ENCODE peak calls at places on chromosome 3, in five cellular contexts. One of them, this sample, is unnamed. For H3K4me1, the result is how much of the 10 kb centered on the place peaks cover.

GRCh38 chr3:116678853-116679252 is 30.7 kb upstream of the TUSC7 start:
- DNase-seq in A549: no peak
- DNase-seq in suprapubic skin: no peak
- DNase-seq in SK-N-SH: no peak
- DNase-seq in transverse colon: no peak
- DNase-seq in this sample: no peak

GRCh38 chr3:72722930-72723726 is 125.1 kb downstream of the SHQ1 start:
- DNase-seq in suprapubic skin: no peak
- DNase-seq in SK-N-SH: no peak
- DNase-seq in transverse colon: peak
- DNase-seq in A549: no peak
- DNase-seq in this sample: peak

GRCh38 chr3:4466783-4467521 is at the start of gene SUMF1:
- DNase-seq in transverse colon: peak
- DNase-seq in suprapubic skin: peak
- DNase-seq in A549: peak
- DNase-seq in SK-N-SH: peak
- DNase-seq in this sample: peak

GRCh38 chr3:150345021-150345538 is 63.0 kb upstream of the TSC22D2 start:
- DNase-seq in suprapubic skin: no peak
- DNase-seq in A549: peak
- DNase-seq in transverse colon: peak
- DNase-seq in SK-N-SH: no peak
- DNase-seq in this sample: no peak

GRCh38 chr3:16140116-16140893 is 34.2 kb upstream of the GALNT15 start:
- DNase-seq in SK-N-SH: no peak
- DNase-seq in A549: no peak
- DNase-seq in suprapubic skin: no peak
- DNase-seq in transverse colon: peak
- DNase-seq in this sample: no peak

GRCh38 chr3:101189786-101190185 is 130.6 kb downstream of the IMPG2 start:
- DNase-seq in SK-N-SH: no peak
- DNase-seq in suprapubic skin: no peak
- DNase-seq in A549: no peak
- DNase-seq in transverse colon: no peak
- DNase-seq in this sample: no peak

GRCh38 chr3:129606522-129607390 is at the start of gene PLXND1:
- DNase-seq in A549: peak
- DNase-seq in suprapubic skin: no peak
- DNase-seq in transverse colon: peak
- DNase-seq in SK-N-SH: peak
- DNase-seq in this sample: peak

GRCh38 chr3:7289113-7289512 is 428.2 kb downstream of the GRM7 start:
- DNase-seq in suprapubic skin: no peak
- DNase-seq in transverse colon: no peak
- DNase-seq in A549: no peak
- DNase-seq in SK-N-SH: no peak
- DNase-seq in this sample: no peak

GRCh38 chr3:64195786-64196185 is 29.5 kb downstream of the PRICKLE2 start:
- DNase-seq in transverse colon: no peak
- DNase-seq in suprapubic skin: no peak
- DNase-seq in SK-N-SH: no peak
- DNase-seq in A549: no peak
- DNase-seq in this sample: no peak

GRCh38 chr3:58025824-58026579 is 17.8 kb downstream of the FLNB start:
- DNase-seq in SK-N-SH: peak
- DNase-seq in A549: no peak
- DNase-seq in transverse colon: no peak
- DNase-seq in suprapubic skin: no peak
- DNase-seq in this sample: no peak

GRCh38 chr3:70120360-70120966 is 120.9 kb downstream of the SAMMSON start:
- DNase-seq in SK-N-SH: peak
- DNase-seq in A549: peak
- DNase-seq in suprapubic skin: no peak
- DNase-seq in transverse colon: peak
- DNase-seq in this sample: no peak

GRCh38 chr3:183460059-183461052 is 31.9 kb upstream of the MCF2L2 start:
- DNase-seq in suprapubic skin: no peak
- DNase-seq in SK-N-SH: no peak
- DNase-seq in transverse colon: no peak
- DNase-seq in A549: no peak
- DNase-seq in this sample: no peak

GRCh38 chr3:52054689-52055511 is 1.5 kb downstream of the DUSP7 start:
- DNase-seq in transverse colon: peak
- DNase-seq in suprapubic skin: no peak
- DNase-seq in A549: no peak
- DNase-seq in SK-N-SH: peak
- DNase-seq in this sample: no peak

GRCh38 chr3:67509471-67510075 is 144.8 kb downstream of the SUCLG2 start:
- DNase-seq in SK-N-SH: no peak
- DNase-seq in suprapubic skin: no peak
- DNase-seq in A549: no peak
- DNase-seq in transverse colon: no peak
- DNase-seq in this sample: no peak

GRCh38 chr3:185843126-185843525 is 18.3 kb upstream of the IGF2BP2 start:
- DNase-seq in A549: no peak
- DNase-seq in suprapubic skin: no peak
- DNase-seq in SK-N-SH: no peak
- DNase-seq in transverse colon: no peak
- DNase-seq in this sample: no peak

GRCh38 chr3:195260286-195260905 is 10.6 kb downstream of the XXYLT1 start:
- DNase-seq in suprapubic skin: no peak
- DNase-seq in A549: no peak
- DNase-seq in transverse colon: peak
- DNase-seq in SK-N-SH: peak
- DNase-seq in this sample: peak

GRCh38 chr3:76728411-76728810 is 311.5 kb upstream of the ROBO2 start:
- DNase-seq in SK-N-SH: no peak
- DNase-seq in A549: no peak
- DNase-seq in transverse colon: no peak
- DNase-seq in suprapubic skin: no peak
- DNase-seq in this sample: no peak

GRCh38 chr3:136078421-136079364 is 113.2 kb downstream of the PPP2R3A start:
- DNase-seq in suprapubic skin: no peak
- DNase-seq in SK-N-SH: peak
- DNase-seq in A549: peak
- DNase-seq in transverse colon: no peak
- DNase-seq in this sample: no peak

GRCh38 chr3:35081902-35082301 is 557.4 kb upstream of the ARPP21 start:
- DNase-seq in SK-N-SH: no peak
- DNase-seq in A549: no peak
- DNase-seq in transverse colon: no peak
- DNase-seq in suprapubic skin: no peak
- DNase-seq in this sample: no peak

GRCh38 chr3:55416381-55416821 is 70.7 kb downstream of the WNT5A start:
- DNase-seq in suprapubic skin: no peak
- DNase-seq in transverse colon: no peak
- DNase-seq in SK-N-SH: peak
- DNase-seq in A549: no peak
- DNase-seq in this sample: no peak

GRCh38 chr3:138673641-138674040 is 65.1 kb downstream of the FAIM start:
- DNase-seq in suprapubic skin: no peak
- DNase-seq in transverse colon: no peak
- DNase-seq in SK-N-SH: no peak
- DNase-seq in A549: no peak
- DNase-seq in this sample: no peak

GRCh38 chr3:105798381-105798934 is 70.4 kb downstream of the CBLB start:
- DNase-seq in A549: no peak
- DNase-seq in SK-N-SH: peak
- DNase-seq in suprapubic skin: no peak
- DNase-seq in transverse colon: no peak
- DNase-seq in this sample: no peak

GRCh38 chr3:54951405-54951804 is 23.5 kb upstream of the LRTM1 start:
- DNase-seq in A549: no peak
- DNase-seq in SK-N-SH: peak
- DNase-seq in suprapubic skin: peak
- DNase-seq in transverse colon: peak
- DNase-seq in this sample: peak

GRCh38 chr3:24483873-24484272 is 10.8 kb downstream of the THRB start:
- DNase-seq in transverse colon: peak
- DNase-seq in SK-N-SH: no peak
- DNase-seq in suprapubic skin: no peak
- DNase-seq in A549: no peak
- DNase-seq in this sample: no peak

GRCh38 chr3:46928297-46928696 is 48.2 kb downstream of the CCDC12 start:
- DNase-seq in suprapubic skin: no peak
- DNase-seq in transverse colon: no peak
- DNase-seq in A549: no peak
- DNase-seq in SK-N-SH: no peak
- DNase-seq in this sample: no peak

GRCh38 chr3:124298951-124299350 is 307.0 kb upstream of the ROPN1 start:
- DNase-seq in SK-N-SH: no peak
- DNase-seq in A549: no peak
- DNase-seq in transverse colon: no peak
- DNase-seq in suprapubic skin: no peak
- DNase-seq in this sample: no peak

GRCh38 chr3:124295358-124295757 is 303.4 kb upstream of the ROPN1 start:
- DNase-seq in SK-N-SH: no peak
- DNase-seq in transverse colon: no peak
- DNase-seq in suprapubic skin: no peak
- DNase-seq in A549: no peak
- DNase-seq in this sample: no peak

GRCh38 chr3:124297062-124297980 is 305.4 kb upstream of the ROPN1 start:
- DNase-seq in transverse colon: no peak
- DNase-seq in suprapubic skin: no peak
- DNase-seq in SK-N-SH: peak
- DNase-seq in A549: no peak
- DNase-seq in this sample: no peak

GRCh38 chr3:124299831-124300230 is 307.9 kb upstream of the ROPN1 start:
- DNase-seq in suprapubic skin: no peak
- DNase-seq in SK-N-SH: no peak
- DNase-seq in A549: no peak
- DNase-seq in transverse colon: no peak
- DNase-seq in this sample: no peak

GRCh38 chr3:124296416-124296815 is 304.5 kb upstream of the ROPN1 start:
- DNase-seq in suprapubic skin: no peak
- DNase-seq in SK-N-SH: no peak
- DNase-seq in transverse colon: no peak
- DNase-seq in A549: no peak
- DNase-seq in this sample: no peak
- H3K4me1 ChIP-seq in suprapubic skin: under half
- H3K4me1 ChIP-seq in SK-N-SH: under half
- H3K4me1 ChIP-seq in transverse colon: under half
- H3K4me1 ChIP-seq in A549: under half
- H3K4me1 ChIP-seq in this sample: under half

GRCh38 chr3:191336833-191337232 is 6.5 kb upstream of the UTS2B start:
- DNase-seq in A549: no peak
- DNase-seq in suprapubic skin: no peak
- DNase-seq in transverse colon: no peak
- DNase-seq in SK-N-SH: no peak
- DNase-seq in this sample: no peak
- TF ChIP-seq EP300 in A549: no peak
- TF ChIP-seq EP300 in suprapubic skin: no peak
- TF ChIP-seq EP300 in transverse colon: no peak
- TF ChIP-seq EP300 in SK-N-SH: no peak
- TF ChIP-seq EP300 in this sample: no peak

DNA sequence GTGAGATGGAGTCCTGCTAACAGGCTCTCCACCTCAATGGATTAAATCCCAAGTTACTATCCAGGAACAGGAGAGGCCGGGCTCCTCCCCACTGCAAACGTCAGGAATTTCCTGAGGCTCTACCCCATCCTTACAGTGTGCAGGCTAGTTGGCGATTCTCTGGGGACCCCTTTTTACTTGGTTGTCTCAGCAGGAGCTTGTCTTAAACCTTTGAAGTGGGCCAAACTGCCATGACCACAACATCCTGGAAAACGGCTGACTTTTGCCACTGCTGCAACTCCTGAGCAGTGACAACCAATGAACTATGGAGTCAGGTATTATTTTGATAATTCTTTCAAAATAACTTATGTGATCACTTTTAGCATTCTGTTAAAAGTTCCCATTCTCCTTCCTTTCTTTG is 440.9 kb upstream of the CCDC54 start:
- DNase-seq in transverse colon: no peak
- DNase-seq in suprapubic skin: no peak
- DNase-seq in A549: no peak
- DNase-seq in SK-N-SH: no peak
- DNase-seq in this sample: no peak
- H3K4me1 ChIP-seq in transverse colon: under half
- H3K4me1 ChIP-seq in suprapubic skin: under half
- H3K4me1 ChIP-seq in A549: under half
- H3K4me1 ChIP-seq in SK-N-SH: under half
- H3K4me1 ChIP-seq in this sample: under half

DNA sequence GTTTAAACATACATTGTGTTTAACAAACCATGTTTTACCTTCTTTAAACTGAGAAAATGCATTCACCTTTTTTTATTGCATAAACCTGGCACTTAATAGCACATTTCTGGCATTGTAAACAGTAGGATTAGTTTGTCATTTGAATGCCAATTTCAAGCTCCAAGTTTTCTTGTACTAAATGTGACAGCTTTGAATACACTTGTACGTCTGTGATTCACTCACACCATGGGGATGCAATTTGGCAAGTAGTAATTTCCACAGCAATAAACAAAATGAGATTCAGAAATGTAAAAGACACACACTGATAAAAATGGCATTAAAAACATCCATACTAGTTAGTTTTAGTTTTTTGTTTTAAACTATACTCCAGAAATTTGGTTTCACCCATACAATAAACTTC is 598.9 kb downstream of the SI start:
- DNase-seq in suprapubic skin: no peak
- DNase-seq in SK-N-SH: no peak
- DNase-seq in A549: no peak
- DNase-seq in transverse colon: no peak
- DNase-seq in this sample: no peak
- TF ChIP-seq EP300 in suprapubic skin: no peak
- TF ChIP-seq EP300 in SK-N-SH: no peak
- TF ChIP-seq EP300 in A549: no peak
- TF ChIP-seq EP300 in transverse colon: no peak
- TF ChIP-seq EP300 in this sample: no peak

This sample was measured in upper lobe of left lung.